ENCODE peak calls at places on chromosomes 7 and 10, in nine cellular contexts. L, G, T, E, R, Z, A, C and H are unnamed samples.

GRCh38 chr10:36574212-36574611 is 551.2 kb upstream of the ANKRD30A start:
- DNase-seq in Z (no peak), C (no peak), L (no peak), G (peak), T (peak), A (no peak), R (no peak), E (no peak), H (peak)

GRCh38 chr7:36154255-36155212 is 1.5 kb downstream of the EEPD1 start:
- DNase-seq in R (peak), T (no peak), C (no peak), A (no peak), E (no peak), Z (no peak), G (no peak), L (peak), H (no peak)

GRCh38 chr7:3722396-3722846 is 421.4 kb downstream of the SDK1 start:
- DNase-seq in G (no peak), A (no peak), L (peak), E (no peak), Z (no peak), R (no peak), C (no peak), T (peak), H (no peak)

GRCh38 chr10:63713191-63714144 is 192.3 kb downstream of the REEP3 start:
- DNase-seq in G (peak), T (peak), E (no peak), R (peak), Z (no peak), C (no peak), L (peak), A (no peak), H (peak)

GRCh38 chr10:104478380-104478779 is 124.7 kb downstream of the CFAP58 start:
- DNase-seq in Z (no peak), E (no peak), R (no peak), C (no peak), G (no peak), A (no peak), T (no peak), L (no peak), H (no peak)

GRCh38 chr10:70880077-70880534 is 8.3 kb downstream of the PCBD1 start:
- DNase-seq in E (peak), L (peak), A (peak), G (peak), Z (peak), C (peak), R (peak), T (peak), H (peak)

GRCh38 chr7:24920702-24921679 is 59.0 kb downstream of the OSBPL3 start:
- DNase-seq in L (peak), A (no peak), G (peak), R (no peak), Z (peak), E (no peak), C (no peak), T (no peak), H (no peak)

GRCh38 chr7:130890176-130891020 is 156.4 kb upstream of the KLF14 start:
- DNase-seq in Z (peak), E (no peak), A (no peak), L (no peak), C (no peak), G (peak), R (no peak), T (no peak), H (peak)

GRCh38 chr7:98892609-98893008 is 14.3 kb downstream of the TRRAP start:
- DNase-seq in R (no peak), T (no peak), C (no peak), E (no peak), A (no peak), G (no peak), L (no peak), Z (no peak), H (no peak)

GRCh38 chr7:20241491-20242261 is 24.5 kb upstream of the MACC1 start:
- DNase-seq in L (no peak), Z (no peak), C (no peak), R (no peak), T (peak), G (peak), A (peak), E (no peak), H (no peak)

GRCh38 chr7:17946591-17946990 is 6.3 kb upstream of the SNX13 start:
- DNase-seq in G (no peak), Z (no peak), C (no peak), E (no peak), R (no peak), A (no peak), T (no peak), L (no peak), H (no peak)

GRCh38 chr7:155408657-155409586 is 49.0 kb upstream of the EN2 start:
- DNase-seq in T (no peak), L (no peak), Z (no peak), G (no peak), C (no peak), R (no peak), E (no peak), A (no peak), H (no peak)

GRCh38 chr10:114262478-114262877 is 23.4 kb downstream of the VWA2 start:
- DNase-seq in G (no peak), R (no peak), T (no peak), Z (no peak), E (no peak), A (no peak), L (no peak), C (no peak), H (no peak)

GRCh38 chr7:32063614-32064013 is 6.6 kb downstream of the PDE1C start:
- DNase-seq in R (no peak), C (no peak), G (no peak), T (no peak), L (no peak), E (no peak), A (no peak), Z (no peak), H (no peak)

GRCh38 chr10:34405611-34406462 is 409.3 kb downstream of the PARD3 start:
- DNase-seq in G (peak), L (no peak), E (no peak), C (no peak), T (peak), Z (no peak), A (no peak), R (no peak), H (peak)

GRCh38 chr7:65832281-65832680 is 40.6 kb upstream of the VKORC1L1 start:
- DNase-seq in Z (no peak), A (no peak), T (peak), C (no peak), E (peak), G (peak), R (no peak), L (no peak), H (peak)

GRCh38 chr10:113142601-113143000 is 192.6 kb downstream of the TCF7L2 start:
- DNase-seq in Z (no peak), T (no peak), E (no peak), R (no peak), G (no peak), L (no peak), C (no peak), A (no peak), H (no peak)

GRCh38 chr10:76192151-76192550 is 760.7 kb downstream of the LRMDA start:
- DNase-seq in Z (no peak), G (no peak), L (no peak), T (no peak), R (no peak), A (no peak), E (no peak), C (no peak), H (no peak)

GRCh38 chr10:44033008-44033407 is 351.9 kb downstream of the CXCL12 start:
- DNase-seq in G (peak), T (peak), Z (no peak), R (no peak), C (no peak), L (no peak), A (no peak), E (no peak), H (peak)

GRCh38 chr7:36287371-36288241 is 102.1 kb upstream of the ANLN start:
- DNase-seq in E (no peak), G (no peak), C (no peak), L (no peak), T (no peak), A (no peak), Z (no peak), R (no peak), H (no peak)

GRCh38 chr7:26136831-26137230 is 15.2 kb upstream of the NFE2L3 start:
- DNase-seq in A (no peak), L (no peak), T (no peak), R (no peak), Z (no peak), C (no peak), G (no peak), E (no peak), H (no peak)

GRCh38 chr7:29754874-29755490 is 51.3 kb upstream of the WIPF3 start:
- DNase-seq in G (no peak), R (no peak), Z (no peak), C (no peak), T (no peak), L (no peak), E (no peak), A (no peak), H (no peak)

GRCh38 chr10:74917481-74918077 is 91.2 kb downstream of the KAT6B start:
- DNase-seq in G (peak), T (peak), L (no peak), C (no peak), Z (no peak), R (no peak), E (no peak), A (no peak), H (peak)

GRCh38 chr7:57423768-57424167 is 26.2 kb upstream of the ZNF716 start:
- DNase-seq in L (no peak), G (no peak), C (no peak), E (no peak), R (no peak), Z (no peak), T (no peak), A (no peak), H (no peak)

GRCh38 chr7:27714831-27715444 is 25.0 kb upstream of the TAX1BP1 start:
- DNase-seq in E (no peak), C (no peak), G (peak), Z (no peak), R (no peak), A (no peak), L (no peak), T (peak), H (peak)

GRCh38 chr7:129343099-129343700 is 91.0 kb upstream of the STRIP2 start:
- DNase-seq in T (peak), Z (no peak), L (no peak), G (peak), C (no peak), R (no peak), A (peak), E (no peak), H (peak)

GRCh38 chr7:111381590-111381989 is 180.7 kb downstream of the IMMP2L start:
- DNase-seq in R (no peak), A (no peak), G (no peak), C (no peak), Z (no peak), L (no peak), E (no peak), T (no peak), H (no peak)

GRCh38 chr10:21336476-21337170 is 188.9 kb downstream of the SKIDA1 start:
- DNase-seq in C (no peak), E (no peak), A (peak), G (peak), T (peak), L (peak), R (no peak), Z (peak), H (peak)

GRCh38 chr7:51300762-51301674 is 15.6 kb downstream of the COBL start:
- DNase-seq in L (no peak), Z (no peak), A (no peak), G (no peak), T (no peak), R (no peak), E (no peak), C (no peak), H (no peak)

GRCh38 chr10:58531084-58531695 is 18.5 kb downstream of the BICC1 start:
- DNase-seq in T (peak), E (no peak), A (peak), Z (peak), C (peak), G (peak), L (peak), R (peak), H (peak)

GRCh38 chr10:32963102-32963501 is 5.1 kb upstream of the ITGB1 start:
- DNase-seq in G (peak), A (no peak), C (no peak), R (no peak), E (no peak), T (peak), L (no peak), Z (no peak), H (peak)

GRCh38 chr7:102890292-102890970 is 22.4 kb upstream of the LRRC17 start:
- DNase-seq in L (no peak), C (peak), R (no peak), Z (no peak), G (peak), E (no peak), T (peak), A (no peak), H (peak)

GRCh38 chr10:44992070-44992731 is 8.5 kb upstream of the ZNF22 start:
- DNase-seq in R (peak), L (peak), E (no peak), T (no peak), A (no peak), C (no peak), G (no peak), Z (peak), H (no peak)

GRCh38 chr7:27123477-27124053 is 7.0 kb downstream of the HOXA4 start:
- DNase-seq in L (no peak), E (no peak), R (no peak), C (no peak), T (no peak), G (no peak), A (no peak), Z (no peak), H (no peak)

GRCh38 chr7:94289071-94289470 is 105.6 kb upstream of the COL1A2 start:
- DNase-seq in L (peak), Z (peak), R (peak), C (no peak), E (peak), A (peak), G (peak), T (peak), H (peak)

GRCh38 chr7:84701524-84702306 is 485.1 kb downstream of the SEMA3D start:
- DNase-seq in G (peak), R (no peak), Z (no peak), T (peak), L (no peak), E (no peak), C (peak), A (peak), H (peak)

GRCh38 chr7:5287802-5288201 is 5.1 kb downstream of the SLC29A4 start:
- DNase-seq in R (no peak), T (no peak), E (no peak), C (no peak), G (no peak), L (no peak), Z (no peak), A (no peak), H (no peak)

GRCh38 chr10:113651021-113651420 is 12.8 kb downstream of the NRAP start:
- DNase-seq in E (no peak), T (no peak), L (no peak), A (no peak), C (no peak), Z (no peak), R (no peak), G (no peak), H (no peak)

GRCh38 chr10:125162181-125162906 is 2.0 kb upstream of the CTBP2 start:
- DNase-seq in G (no peak), E (no peak), A (no peak), L (peak), T (no peak), Z (no peak), C (no peak), R (peak), H (no peak)
- H3K4me3 ChIP-seq in G (peak), E (peak), A (peak), L (no peak), T (peak), Z (no peak), C (peak), R (peak), H (peak)

GRCh38 chr7:71326596-71326995 is 194.7 kb downstream of the GALNT17 start:
- DNase-seq in G (no peak), C (no peak), E (no peak), R (no peak), A (no peak), Z (no peak), L (no peak), T (no peak), H (no peak)

GRCh38 chr7:71325151-71325550 is 193.2 kb downstream of the GALNT17 start:
- DNase-seq in A (no peak), R (no peak), Z (no peak), L (no peak), G (no peak), C (no peak), E (no peak), T (no peak), H (no peak)

GRCh38 chr7:71332226-71332625 is 200.3 kb downstream of the GALNT17 start:
- DNase-seq in R (no peak), C (no peak), L (no peak), A (no peak), G (no peak), T (no peak), Z (no peak), E (no peak), H (no peak)

GRCh38 chr7:71327946-71328345 is 196.0 kb downstream of the GALNT17 start:
- DNase-seq in G (no peak), E (no peak), L (no peak), T (no peak), Z (no peak), R (no peak), C (no peak), A (no peak), H (no peak)

DNA sequence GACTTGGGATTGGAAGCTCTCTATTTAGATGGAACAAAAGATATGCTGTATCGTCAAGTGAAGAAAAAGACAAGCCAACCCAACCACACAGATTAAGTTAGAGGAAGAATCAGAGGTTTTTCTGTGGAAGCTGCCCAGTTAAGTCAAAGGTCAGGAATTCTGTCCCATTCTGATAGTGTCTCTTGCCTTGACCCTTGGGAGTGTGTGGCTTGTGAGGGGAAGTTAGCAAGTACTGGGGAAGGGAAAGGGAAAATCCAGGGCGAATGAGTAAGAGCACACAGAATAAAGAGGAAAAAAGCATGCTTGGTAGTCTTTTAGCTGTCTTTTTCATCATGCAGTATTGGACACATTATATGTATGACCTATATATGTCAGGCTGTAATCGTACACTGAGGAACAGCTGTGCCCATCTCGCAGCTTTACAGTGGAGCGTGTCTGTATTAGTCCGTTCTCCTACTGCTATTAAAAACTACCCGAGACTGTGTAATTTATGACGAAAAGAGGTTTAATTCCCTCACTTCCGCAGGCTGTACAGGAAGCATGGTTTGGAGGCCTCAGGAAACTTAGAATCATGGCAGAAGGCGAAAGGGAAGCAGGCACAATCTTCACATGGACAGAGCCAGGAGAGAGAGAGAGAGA is 197.2 kb downstream of the GALNT17 start:
- DNase-seq in R (no peak), E (no peak), C (no peak), G (no peak), L (no peak), T (no peak), A (no peak), Z (no peak), H (no peak)
- H3K4me3 ChIP-seq in R (no peak), E (no peak), C (no peak), G (no peak), L (no peak), T (no peak), A (no peak), Z (no peak), H (no peak)

GRCh38 chr10:35562427-35562826 is 42.7 kb upstream of the GJD4 start:
- DNase-seq in C (no peak), E (no peak), A (no peak), L (no peak), Z (no peak), G (no peak), R (no peak), T (no peak), H (no peak)
- H3K4me3 ChIP-seq in C (no peak), E (no peak), A (no peak), L (no peak), Z (no peak), G (no peak), R (no peak), T (no peak), H (no peak)

GRCh38 chr10:77638766-77639101 is 1.1 kb upstream of the KCNMA1 start:
- DNase-seq in Z (no peak), C (no peak), L (no peak), T (no peak), R (no peak), E (no peak), A (no peak), G (no peak), H (no peak)
- H3K4me3 ChIP-seq in Z (no peak), C (no peak), L (no peak), T (no peak), R (peak), E (peak), A (peak), G (peak), H (peak)

GRCh38 chr10:16393271-16393858 is 43.4 kb upstream of the PTER start:
- DNase-seq in T (no peak), G (no peak), Z (no peak), E (no peak), C (no peak), L (no peak), R (no peak), A (no peak), H (no peak)
- H3K4me3 ChIP-seq in T (no peak), G (no peak), Z (no peak), E (no peak), C (no peak), L (no peak), R (no peak), A (no peak), H (no peak)

DNA sequence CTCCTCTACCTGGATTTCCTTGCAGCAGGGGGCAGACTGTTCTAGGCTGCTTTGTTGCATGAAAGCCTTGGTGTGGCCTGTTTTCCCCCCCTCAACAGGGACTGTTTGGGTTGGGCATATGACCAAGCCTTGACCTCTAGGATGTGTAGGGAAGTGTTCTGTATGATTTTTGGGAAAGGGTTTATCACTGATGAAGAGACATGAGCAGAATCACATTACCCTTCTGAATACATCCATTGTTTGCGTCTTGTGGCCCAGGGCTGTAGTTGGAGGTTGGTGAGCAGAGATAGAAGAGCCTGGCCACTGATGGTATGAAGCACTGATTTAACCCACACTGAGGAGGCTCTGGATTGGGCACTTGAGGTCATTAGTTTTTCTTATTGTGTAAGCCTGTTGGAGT is 26.6 kb downstream of the ZNF12 start:
- DNase-seq in L (no peak), C (no peak), R (no peak), Z (no peak), A (no peak), E (no peak), T (no peak), G (no peak), H (no peak)
- H3K4me3 ChIP-seq in L (no peak), C (no peak), R (no peak), Z (no peak), A (no peak), E (no peak), T (no peak), G (no peak), H (no peak)

DNA sequence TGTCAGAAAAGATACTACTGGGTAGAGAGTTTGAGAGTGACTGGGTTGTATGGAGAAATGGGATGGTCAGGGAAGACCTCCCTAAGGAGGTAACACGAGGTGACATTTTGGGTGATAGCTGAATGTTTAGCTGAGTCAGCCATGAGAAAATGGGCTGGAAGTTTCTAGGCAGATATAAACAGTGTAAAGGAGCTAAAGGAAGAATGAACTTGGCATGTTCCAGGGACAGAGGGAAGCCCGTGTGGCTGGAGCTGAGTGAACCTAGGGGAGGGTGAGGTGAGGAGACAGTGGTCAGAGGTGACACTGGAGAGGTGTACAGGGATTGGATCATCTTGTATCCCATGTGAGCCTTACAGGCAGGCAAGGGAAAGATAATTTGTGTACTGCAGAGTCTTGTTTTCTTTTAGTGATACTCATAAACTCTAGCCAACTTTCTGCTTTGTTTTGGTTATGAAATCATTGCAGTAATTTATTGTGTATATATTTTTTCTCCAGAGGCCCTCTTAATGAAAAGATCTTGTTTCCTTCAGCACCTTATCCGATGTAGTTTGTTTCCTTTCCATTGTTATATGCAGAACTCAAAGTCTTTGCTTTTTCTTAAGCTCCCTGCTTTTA is 1.8 kb downstream of the STARD3NL start:
- DNase-seq in C (no peak), L (no peak), G (peak), A (no peak), R (no peak), Z (no peak), E (no peak), T (peak), H (peak)
- H3K4me3 ChIP-seq in C (no peak), L (no peak), G (peak), A (peak), R (peak), Z (peak), E (no peak), T (peak), H (peak)

GRCh38 chr10:88256013-88256680 is 327.0 kb downstream of the RNLS start:
- DNase-seq in R (peak), Z (no peak), E (no peak), C (no peak), L (peak), T (peak), G (peak), A (no peak), H (peak)
- H3K4me3 ChIP-seq in R (no peak), Z (no peak), E (no peak), C (no peak), L (no peak), T (peak), G (peak), A (no peak), H (peak)